ENCODE peak calls at places on chromosomes 13 and 19, in six cellular contexts. One of them, this sample, is unnamed.

GRCh38 chr19:16198363-16198636 is 589 bp downstream of the AP1M1 start:
- DNase-seq in neuronal stem cell: no peak
- DNase-seq in IMR-90: no peak
- DNase-seq in H1: no peak
- DNase-seq in H9: no peak
- DNase-seq in mesendoderm: no peak
- DNase-seq in this sample: no peak

GRCh38 chr13:58919551-58919950 is 1244.2 kb downstream of the DIAPH3 start:
- DNase-seq in IMR-90: no peak
- DNase-seq in mesendoderm: no peak
- DNase-seq in H9: no peak
- DNase-seq in H1: no peak
- DNase-seq in neuronal stem cell: no peak
- DNase-seq in this sample: peak

GRCh38 chr19:54459282-54460229 is 4.0 kb downstream of the LENG9 start:
- DNase-seq in H1: no peak
- DNase-seq in IMR-90: no peak
- DNase-seq in H9: no peak
- DNase-seq in mesendoderm: no peak
- DNase-seq in neuronal stem cell: no peak
- DNase-seq in this sample: no peak

GRCh38 chr13:41310963-41311606 is at the start of gene NAA16:
- DNase-seq in neuronal stem cell: peak
- DNase-seq in H9: peak
- DNase-seq in H1: peak
- DNase-seq in mesendoderm: peak
- DNase-seq in IMR-90: peak
- DNase-seq in this sample: peak

GRCh38 chr19:5321851-5322681 is 18.5 kb downstream of the PTPRS start:
- DNase-seq in H1: no peak
- DNase-seq in mesendoderm: no peak
- DNase-seq in neuronal stem cell: no peak
- DNase-seq in H9: no peak
- DNase-seq in IMR-90: no peak
- DNase-seq in this sample: no peak

GRCh38 chr19:47113446-47114348 is at the start of gene ZC3H4:
- DNase-seq in H9: peak
- DNase-seq in neuronal stem cell: peak
- DNase-seq in IMR-90: peak
- DNase-seq in mesendoderm: peak
- DNase-seq in H1: peak
- DNase-seq in this sample: peak

GRCh38 chr13:27137759-27138158 is 33.9 kb downstream of the USP12 start:
- DNase-seq in IMR-90: no peak
- DNase-seq in neuronal stem cell: no peak
- DNase-seq in mesendoderm: no peak
- DNase-seq in H1: no peak
- DNase-seq in H9: no peak
- DNase-seq in this sample: no peak

GRCh38 chr19:5403968-5404640 is 51.1 kb upstream of the ZNRF4 start:
- DNase-seq in mesendoderm: peak
- DNase-seq in IMR-90: peak
- DNase-seq in neuronal stem cell: peak
- DNase-seq in H1: peak
- DNase-seq in H9: peak
- DNase-seq in this sample: peak

GRCh38 chr13:83450586-83450985 is 431.7 kb downstream of the SLITRK1 start:
- DNase-seq in H1: no peak
- DNase-seq in mesendoderm: peak
- DNase-seq in IMR-90: no peak
- DNase-seq in H9: no peak
- DNase-seq in neuronal stem cell: no peak
- DNase-seq in this sample: no peak

GRCh38 chr19:34188388-34188787 is 16.1 kb downstream of the LSM14A start:
- DNase-seq in H9: no peak
- DNase-seq in H1: no peak
- DNase-seq in mesendoderm: no peak
- DNase-seq in neuronal stem cell: no peak
- DNase-seq in IMR-90: no peak
- DNase-seq in this sample: peak

GRCh38 chr19:43380771-43381386 is 27.4 kb downstream of the CD177 start:
- DNase-seq in mesendoderm: peak
- DNase-seq in H9: no peak
- DNase-seq in H1: no peak
- DNase-seq in IMR-90: no peak
- DNase-seq in neuronal stem cell: no peak
- DNase-seq in this sample: no peak

GRCh38 chr19:54201980-54202379 is 1.3 kb downstream of the RPS9 start:
- DNase-seq in neuronal stem cell: no peak
- DNase-seq in H9: no peak
- DNase-seq in mesendoderm: no peak
- DNase-seq in H1: no peak
- DNase-seq in IMR-90: no peak
- DNase-seq in this sample: peak

GRCh38 chr13:40103864-40104263 is 448.4 kb downstream of the COG6 start:
- DNase-seq in IMR-90: no peak
- DNase-seq in H1: no peak
- DNase-seq in mesendoderm: no peak
- DNase-seq in H9: no peak
- DNase-seq in neuronal stem cell: no peak
- DNase-seq in this sample: no peak

GRCh38 chr13:92640936-92641335 is 585.7 kb upstream of the GPC6 start:
- DNase-seq in IMR-90: peak
- DNase-seq in mesendoderm: no peak
- DNase-seq in neuronal stem cell: no peak
- DNase-seq in H1: no peak
- DNase-seq in H9: no peak
- DNase-seq in this sample: peak

GRCh38 chr19:2720777-2721569 is at the start of gene DIRAS1:
- DNase-seq in IMR-90: no peak
- DNase-seq in H1: no peak
- DNase-seq in mesendoderm: no peak
- DNase-seq in H9: peak
- DNase-seq in neuronal stem cell: no peak
- DNase-seq in this sample: no peak

GRCh38 chr13:25860862-25861261 is 191.0 kb downstream of the SHISA2 start:
- DNase-seq in mesendoderm: no peak
- DNase-seq in H9: no peak
- DNase-seq in neuronal stem cell: no peak
- DNase-seq in H1: no peak
- DNase-seq in IMR-90: peak
- DNase-seq in this sample: peak

GRCh38 chr19:1236566-1236965 is 1.2 kb downstream of the CBARP start:
- DNase-seq in neuronal stem cell: no peak
- DNase-seq in H9: no peak
- DNase-seq in H1: no peak
- DNase-seq in IMR-90: no peak
- DNase-seq in mesendoderm: no peak
- DNase-seq in this sample: no peak

GRCh38 chr19:18194554-18195238 is 1.7 kb downstream of the MPV17L2 start:
- DNase-seq in mesendoderm: peak
- DNase-seq in H1: no peak
- DNase-seq in IMR-90: peak
- DNase-seq in neuronal stem cell: no peak
- DNase-seq in H9: peak
- DNase-seq in this sample: peak

GRCh38 chr13:107373551-107373950 is 805.6 kb upstream of the ARGLU1 start:
- DNase-seq in neuronal stem cell: peak
- DNase-seq in H1: no peak
- DNase-seq in H9: peak
- DNase-seq in IMR-90: peak
- DNase-seq in mesendoderm: peak
- DNase-seq in this sample: peak

DNA sequence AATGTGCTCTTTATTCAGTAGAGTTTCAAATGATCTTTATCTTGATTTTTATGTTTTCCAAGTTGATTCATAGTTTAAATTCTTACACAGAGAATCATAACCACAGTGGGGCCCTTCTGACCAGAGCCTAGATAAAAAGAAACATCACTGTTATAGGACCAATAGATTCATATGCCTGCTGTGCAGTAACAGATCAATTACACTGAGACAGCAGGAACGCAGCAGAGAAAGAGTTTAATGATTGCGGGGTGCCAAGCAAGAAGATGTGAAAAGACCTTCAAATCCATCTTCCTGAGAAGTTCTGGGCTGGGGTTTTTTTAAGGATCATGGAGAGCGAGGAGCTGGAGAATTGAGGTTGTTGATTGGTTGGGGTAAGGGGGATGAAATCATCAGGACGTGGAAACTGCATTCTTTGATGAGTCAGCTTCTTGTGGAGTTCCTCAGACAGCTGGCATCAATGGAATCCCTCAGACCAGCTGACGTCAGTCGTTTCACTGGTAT is 346.6 kb downstream of the TBC1D4 start:
- DNase-seq in H1: no peak
- DNase-seq in IMR-90: peak
- DNase-seq in neuronal stem cell: no peak
- DNase-seq in mesendoderm: peak
- DNase-seq in H9: no peak
- DNase-seq in this sample: peak
- H2BK15ac ChIP-seq in H1: no peak
- H2BK15ac ChIP-seq in IMR-90: no peak
- H2BK15ac ChIP-seq in neuronal stem cell: no peak
- H2BK15ac ChIP-seq in mesendoderm: no peak
- H2BK15ac ChIP-seq in H9: no peak
- H2BK15ac ChIP-seq in this sample: no peak

GRCh38 chr19:38012944-38013343 is 105.9 kb downstream of the SIPA1L3 start:
- DNase-seq in H9: no peak
- DNase-seq in neuronal stem cell: no peak
- DNase-seq in mesendoderm: no peak
- DNase-seq in H1: no peak
- DNase-seq in IMR-90: no peak
- DNase-seq in this sample: no peak

GRCh38 chr19:38012290-38012689 is 105.3 kb downstream of the SIPA1L3 start:
- DNase-seq in neuronal stem cell: no peak
- DNase-seq in H9: no peak
- DNase-seq in H1: no peak
- DNase-seq in IMR-90: no peak
- DNase-seq in mesendoderm: no peak
- DNase-seq in this sample: no peak

GRCh38 chr19:38015216-38015615 is 108.2 kb downstream of the SIPA1L3 start:
- DNase-seq in neuronal stem cell: no peak
- DNase-seq in mesendoderm: peak
- DNase-seq in IMR-90: no peak
- DNase-seq in H1: no peak
- DNase-seq in H9: no peak
- DNase-seq in this sample: no peak

GRCh38 chr19:38015771-38016170 is 108.8 kb downstream of the SIPA1L3 start:
- DNase-seq in mesendoderm: no peak
- DNase-seq in H1: no peak
- DNase-seq in H9: no peak
- DNase-seq in neuronal stem cell: no peak
- DNase-seq in IMR-90: no peak
- DNase-seq in this sample: no peak

DNA sequence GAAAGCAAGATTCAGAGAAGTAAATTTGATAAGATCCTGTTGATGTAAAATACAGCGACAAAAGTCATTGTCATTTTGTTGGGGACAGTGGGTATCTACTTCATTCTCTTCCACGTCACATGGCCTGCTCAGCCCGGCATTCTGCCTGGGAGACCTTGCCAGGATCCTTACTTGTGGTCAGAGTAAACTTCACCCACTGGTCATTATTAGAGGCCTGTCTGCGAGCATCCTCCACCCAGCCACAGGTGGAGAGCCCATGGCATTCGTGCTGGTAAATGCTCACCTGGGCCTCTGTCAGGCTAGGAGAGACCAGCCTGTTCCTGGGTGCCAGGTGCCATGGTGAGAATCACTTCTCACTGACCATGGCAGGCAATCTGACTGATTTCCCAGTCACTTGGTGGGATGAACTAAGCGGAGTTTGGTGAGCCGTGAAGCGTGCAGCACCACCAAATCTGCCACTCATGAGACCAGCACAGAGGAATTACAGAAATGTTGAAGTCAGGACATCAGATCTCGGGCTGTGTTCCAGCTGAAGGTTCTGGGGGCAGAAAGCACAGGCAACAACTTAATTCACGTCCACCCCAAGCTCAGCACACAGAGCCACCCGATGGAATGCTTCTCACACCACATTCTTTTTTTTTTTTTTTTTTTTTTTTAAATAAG is 107.0 kb downstream of the SIPA1L3 start:
- DNase-seq in IMR-90: no peak
- DNase-seq in mesendoderm: no peak
- DNase-seq in H1: no peak
- DNase-seq in neuronal stem cell: no peak
- DNase-seq in H9: no peak
- DNase-seq in this sample: no peak
- H2BK15ac ChIP-seq in IMR-90: no peak
- H2BK15ac ChIP-seq in mesendoderm: no peak
- H2BK15ac ChIP-seq in H1: no peak
- H2BK15ac ChIP-seq in neuronal stem cell: no peak
- H2BK15ac ChIP-seq in H9: no peak
- H2BK15ac ChIP-seq in this sample: no peak

GRCh38 chr13:69585656-69586055 is 522.0 kb upstream of the ATXN8OS start:
- DNase-seq in H1: no peak
- DNase-seq in neuronal stem cell: no peak
- DNase-seq in IMR-90: no peak
- DNase-seq in mesendoderm: peak
- DNase-seq in H9: no peak
- DNase-seq in this sample: peak

GRCh38 chr13:69591437-69591836 is 516.2 kb upstream of the ATXN8OS start:
- DNase-seq in H9: no peak
- DNase-seq in H1: no peak
- DNase-seq in neuronal stem cell: no peak
- DNase-seq in mesendoderm: no peak
- DNase-seq in IMR-90: no peak
- DNase-seq in this sample: no peak

GRCh38 chr13:69595181-69595580 is 512.4 kb upstream of the ATXN8OS start:
- DNase-seq in neuronal stem cell: no peak
- DNase-seq in H1: no peak
- DNase-seq in IMR-90: no peak
- DNase-seq in H9: no peak
- DNase-seq in mesendoderm: no peak
- DNase-seq in this sample: no peak

GRCh38 chr13:69589531-69589930 is 518.1 kb upstream of the ATXN8OS start:
- DNase-seq in IMR-90: no peak
- DNase-seq in H1: no peak
- DNase-seq in mesendoderm: peak
- DNase-seq in neuronal stem cell: no peak
- DNase-seq in H9: no peak
- DNase-seq in this sample: no peak
- H2BK15ac ChIP-seq in IMR-90: no peak
- H2BK15ac ChIP-seq in H1: no peak
- H2BK15ac ChIP-seq in mesendoderm: no peak
- H2BK15ac ChIP-seq in neuronal stem cell: no peak
- H2BK15ac ChIP-seq in H9: no peak
- H2BK15ac ChIP-seq in this sample: no peak

GRCh38 chr13:75919660-75920199 is 283.6 kb downstream of the LMO7 start:
- DNase-seq in IMR-90: no peak
- DNase-seq in neuronal stem cell: no peak
- DNase-seq in H1: no peak
- DNase-seq in H9: no peak
- DNase-seq in mesendoderm: no peak
- DNase-seq in this sample: no peak

DNA sequence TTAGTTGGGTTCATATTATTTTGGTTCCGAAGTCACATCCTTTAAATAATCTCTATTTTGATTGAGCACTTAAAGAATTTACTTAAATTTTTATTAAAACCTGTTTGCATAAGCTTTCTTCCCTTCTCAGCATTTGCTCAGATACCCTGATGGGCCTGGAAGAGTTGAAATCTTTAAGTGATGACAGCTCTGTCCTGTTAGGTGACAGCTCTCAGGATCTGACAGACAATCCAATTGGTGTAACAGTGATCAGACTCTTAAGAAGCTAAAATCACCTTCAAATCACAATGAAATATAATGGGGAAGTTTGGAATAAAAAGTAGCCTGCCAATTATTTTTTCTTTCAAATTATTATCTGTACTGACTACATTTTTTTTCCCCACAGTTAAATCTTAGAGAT is 284.4 kb downstream of the LMO7 start:
- DNase-seq in neuronal stem cell: no peak
- DNase-seq in mesendoderm: no peak
- DNase-seq in H9: no peak
- DNase-seq in H1: no peak
- DNase-seq in IMR-90: no peak
- DNase-seq in this sample: no peak
- H2BK15ac ChIP-seq in neuronal stem cell: no peak
- H2BK15ac ChIP-seq in mesendoderm: no peak
- H2BK15ac ChIP-seq in H9: no peak
- H2BK15ac ChIP-seq in H1: no peak
- H2BK15ac ChIP-seq in IMR-90: no peak
- H2BK15ac ChIP-seq in this sample: no peak